ENCODE peak calls at places on chromosomes 1 and 21, in five cellular contexts. R, I, U, C and D are unnamed samples.

GRCh38 chr1:35883681-35884155 is 709 bp downstream of the AGO1 start:
- DNase-seq in R (peak), I (peak), U (peak), C (no peak), D (no peak)

GRCh38 chr1:54812801-54813478 is 11.8 kb upstream of the TTC22 start:
- DNase-seq in R (no peak), I (no peak), U (no peak), C (no peak), D (no peak)

GRCh38 chr21:46206163-46207005 is 22.1 kb upstream of the SPATC1L start:
- DNase-seq in R (no peak), I (no peak), U (no peak), C (no peak), D (no peak)

GRCh38 chr1:71796044-71796443 is 486.3 kb downstream of the NEGR1 start:
- DNase-seq in R (no peak), I (peak), U (no peak), C (no peak), D (no peak)

GRCh38 chr1:53090227-53091147 is 28.5 kb downstream of the PODN start:
- DNase-seq in R (no peak), I (no peak), U (no peak), C (no peak), D (no peak)

GRCh38 chr21:40905251-40905650 is 58.3 kb upstream of the DSCAM start:
- DNase-seq in R (no peak), I (no peak), U (no peak), C (no peak), D (no peak)

GRCh38 chr1:214660190-214660589 is 57.2 kb downstream of the CENPF start:
- DNase-seq in R (no peak), I (no peak), U (no peak), C (no peak), D (no peak)

GRCh38 chr1:239854956-239855355 is 236.7 kb upstream of the FMN2 start:
- DNase-seq in R (no peak), I (no peak), U (no peak), C (no peak), D (no peak)

GRCh38 chr21:40053007-40053406 is 185.8 kb downstream of the PCP4 start:
- DNase-seq in R (no peak), I (peak), U (no peak), C (no peak), D (no peak)

GRCh38 chr1:17097787-17098186 is 21.5 kb downstream of the PADI2 start:
- DNase-seq in R (no peak), I (no peak), U (no peak), C (no peak), D (no peak)

GRCh38 chr1:72177711-72178110 is 104.6 kb downstream of the NEGR1 start:
- DNase-seq in R (no peak), I (no peak), U (no peak), C (no peak), D (no peak)

GRCh38 chr1:9150582-9151290 is 21.8 kb upstream of the GPR157 start:
- DNase-seq in R (no peak), I (no peak), U (no peak), C (no peak), D (no peak)

GRCh38 chr1:85200367-85200869 is 398 bp downstream of the SYDE2 start:
- DNase-seq in R (no peak), I (peak), U (peak), C (no peak), D (no peak)

GRCh38 chr1:155166006-155166372 is 7.1 kb downstream of the KRTCAP2 start:
- DNase-seq in R (no peak), I (no peak), U (no peak), C (no peak), D (no peak)

GRCh38 chr21:38811257-38811656 is 5.5 kb downstream of the ETS2 start:
- DNase-seq in R (peak), I (no peak), U (no peak), C (peak), D (peak)

GRCh38 chr1:63512584-63512983 is 10.4 kb downstream of the ITGB3BP start:
- DNase-seq in R (no peak), I (no peak), U (no peak), C (no peak), D (no peak)

GRCh38 chr1:25642710-25643109 is 26.1 kb downstream of the MAN1C1 start:
- DNase-seq in R (peak), I (no peak), U (no peak), C (peak), D (no peak)